ENCODE peak calls at places on chromosomes 1 and 21, in seven cellular contexts. Z is brain microvascular endothelial cell, A is tibial artery, Y is heart right ventricle, T is transverse colon, R is PC-9, S is IMR-90. N is an unnamed sample. For H3K36me3, the result is how much of the 10 kb centered on the place peaks cover.

GRCh38 chr1:175792126-175792525 is 48.7 kb upstream of the TNR start:
- DNase-seq in Z (no peak), A (no peak), Y (no peak), T (no peak), R (no peak), S (no peak), N (no peak)

GRCh38 chr1:182718311-182718710 is 33.9 kb upstream of the RGS8 start:
- DNase-seq in Z (no peak), A (no peak), Y (no peak), T (no peak), R (no peak), S (no peak), N (no peak)

GRCh38 chr1:236870721-236871120 is 75.6 kb downstream of the MTR start:
- DNase-seq in Z (no peak), A (no peak), Y (no peak), T (no peak), R (no peak), S (no peak), N (peak)

GRCh38 chr1:208778417-208778816 is 534.2 kb upstream of the PLXNA2 start:
- DNase-seq in Z (no peak), A (no peak), Y (no peak), T (no peak), R (no peak), S (no peak), N (no peak)

GRCh38 chr1:91929246-91929645 is 20.0 kb upstream of the BRDT start:
- DNase-seq in Z (no peak), A (no peak), Y (peak), T (no peak), R (peak), S (no peak), N (peak)

GRCh38 chr1:33180226-33181037 is 1.4 kb downstream of the TRIM62 start:
- DNase-seq in Z (peak), A (peak), Y (peak), T (peak), R (peak), S (peak), N (peak)

GRCh38 chr1:88608139-88608943 is 75.7 kb upstream of the PKN2 start:
- DNase-seq in Z (peak), A (no peak), Y (no peak), T (no peak), R (no peak), S (peak), N (peak)

GRCh38 chr1:51653127-51653526 is 36.2 kb downstream of the OSBPL9 start:
- DNase-seq in Z (no peak), A (no peak), Y (no peak), T (no peak), R (no peak), S (no peak), N (no peak)

GRCh38 chr1:156496211-156496761 is 4.3 kb downstream of the MEF2D start:
- DNase-seq in Z (no peak), A (peak), Y (no peak), T (peak), R (no peak), S (peak), N (no peak)

GRCh38 chr1:183778568-183779433 is 26.1 kb upstream of the RGL1 start:
- DNase-seq in Z (no peak), A (no peak), Y (peak), T (no peak), R (no peak), S (no peak), N (no peak)

GRCh38 chr1:81664341-81664740 is 136.4 kb upstream of the ADGRL2 start:
- DNase-seq in Z (no peak), A (no peak), Y (no peak), T (no peak), R (no peak), S (peak), N (no peak)

GRCh38 chr1:94989911-94990463 is 63.1 kb upstream of the CNN3 start:
- DNase-seq in Z (no peak), A (no peak), Y (no peak), T (no peak), R (no peak), S (no peak), N (no peak)

GRCh38 chr1:227333423-227333822 is 15.1 kb upstream of the CDC42BPA start:
- DNase-seq in Z (no peak), A (no peak), Y (no peak), T (no peak), R (no peak), S (no peak), N (no peak)

GRCh38 chr21:44377201-44377921 is 23.9 kb downstream of the TRPM2 start:
- DNase-seq in Z (no peak), A (peak), Y (no peak), T (no peak), R (no peak), S (no peak), N (peak)

GRCh38 chr1:29708381-29708780 is 472.1 kb downstream of the PTPRU start:
- DNase-seq in Z (no peak), A (no peak), Y (no peak), T (no peak), R (no peak), S (peak), N (no peak)

GRCh38 chr1:31625561-31626272 is 8.2 kb downstream of the HCRTR1 start:
- DNase-seq in Z (peak), A (no peak), Y (no peak), T (no peak), R (no peak), S (peak), N (no peak)

GRCh38 chr1:172907834-172908326 is 142.9 kb downstream of the TNFSF18 start:
- DNase-seq in Z (no peak), A (no peak), Y (no peak), T (no peak), R (no peak), S (no peak), N (no peak)

GRCh38 chr1:42860339-42861013 is 14.1 kb downstream of the ZNF691 start:
- DNase-seq in Z (no peak), A (no peak), Y (no peak), T (no peak), R (no peak), S (no peak), N (no peak)

GRCh38 chr1:33007190-33008050 is 29.3 kb downstream of the AK2 start:
- DNase-seq in Z (peak), A (peak), Y (no peak), T (peak), R (peak), S (peak), N (peak)

GRCh38 chr1:116448785-116449385 is 75.8 kb downstream of the ATP1A1 start:
- DNase-seq in Z (peak), A (no peak), Y (no peak), T (no peak), R (peak), S (peak), N (peak)

GRCh38 chr1:185483647-185484450 is 166.8 kb upstream of the IVNS1ABP start:
- DNase-seq in Z (peak), A (no peak), Y (no peak), T (no peak), R (peak), S (peak), N (peak)

GRCh38 chr21:26447932-26448331 is 125.2 kb downstream of the CYYR1 start:
- DNase-seq in Z (no peak), A (no peak), Y (no peak), T (no peak), R (no peak), S (no peak), N (no peak)

GRCh38 chr1:41400235-41400634 is 39.0 kb downstream of the FOXO6 start:
- DNase-seq in Z (no peak), A (no peak), Y (no peak), T (no peak), R (no peak), S (no peak), N (no peak)

GRCh38 chr1:40782371-40782956 is 1.1 kb upstream of the KCNQ4 start:
- DNase-seq in Z (no peak), A (no peak), Y (peak), T (peak), R (peak), S (no peak), N (peak)

GRCh38 chr1:117501275-117501674 is 104.6 kb upstream of the TENT5C start:
- DNase-seq in Z (peak), A (no peak), Y (no peak), T (no peak), R (no peak), S (peak), N (peak)

GRCh38 chr1:57058652-57059501 is 93.1 kb upstream of the C8B start:
- DNase-seq in Z (no peak), A (no peak), Y (no peak), T (no peak), R (no peak), S (no peak), N (no peak)

GRCh38 chr1:205963352-205963751 is 20.1 kb upstream of the SLC26A9 start:
- DNase-seq in Z (peak), A (no peak), Y (no peak), T (no peak), R (no peak), S (peak), N (peak)

GRCh38 chr1:205962821-205963221 is 19.6 kb upstream of the SLC26A9 start:
- DNase-seq in Z (no peak), A (no peak), Y (no peak), T (no peak), R (no peak), S (no peak), N (no peak)

GRCh38 chr1:205961405-205961804 is 18.1 kb upstream of the SLC26A9 start:
- DNase-seq in Z (peak), A (no peak), Y (no peak), T (no peak), R (no peak), S (no peak), N (no peak)

GRCh38 chr1:205963756-205964155 is 20.5 kb upstream of the SLC26A9 start:
- DNase-seq in Z (no peak), A (no peak), Y (no peak), T (no peak), R (no peak), S (no peak), N (no peak)

DNA sequence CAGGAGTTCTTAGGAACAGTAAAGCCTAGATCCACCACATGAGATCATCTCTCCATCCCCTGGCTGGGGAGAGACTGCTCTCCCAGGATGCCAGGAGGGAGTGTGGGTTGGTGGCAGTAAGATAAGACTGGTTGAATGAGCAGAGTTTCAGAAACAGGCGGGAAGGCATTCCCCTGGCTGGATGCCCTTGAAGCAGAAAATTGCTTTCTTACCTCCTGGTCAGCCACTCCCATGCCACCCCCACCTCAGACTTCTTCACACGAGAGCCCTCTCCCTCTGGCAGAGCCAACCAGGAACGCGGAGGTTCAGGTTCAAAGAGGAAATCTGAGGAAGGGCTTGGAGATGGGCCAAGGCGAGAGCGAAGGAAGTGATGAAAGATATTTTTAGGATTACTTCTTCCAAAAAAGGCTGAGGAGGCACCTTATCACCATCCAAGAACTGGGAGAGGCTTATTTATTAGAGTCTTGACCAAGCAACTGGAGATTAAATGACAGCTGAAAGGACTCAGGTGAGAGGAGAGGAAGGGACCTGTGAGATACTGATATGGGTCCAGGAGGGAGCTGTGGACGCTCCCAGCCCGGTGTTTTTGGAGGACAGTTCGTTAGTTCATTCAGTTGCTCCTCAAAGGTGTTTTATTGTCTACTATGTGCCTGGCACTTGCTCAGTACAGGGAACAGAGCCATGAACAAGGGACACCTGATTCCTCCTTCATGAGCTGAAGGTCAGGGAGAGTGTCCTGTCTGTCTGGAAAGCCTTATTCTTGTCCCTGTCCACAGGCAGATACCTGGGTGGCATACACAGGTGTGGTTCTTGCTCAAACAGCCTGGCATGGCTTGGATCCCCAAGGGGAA is 18.9 kb upstream of the SLC26A9 start:
- DNase-seq in Z (no peak), A (no peak), Y (no peak), T (no peak), R (peak), S (peak), N (peak)
- H3K4me3 ChIP-seq in Z (no peak), A (no peak), Y (no peak), T (no peak), R (peak), S (no peak), N (no peak)

GRCh38 chr1:225425211-225425786 is 2.5 kb downstream of the LBR start:
- DNase-seq in Z (no peak), A (no peak), Y (no peak), T (no peak), R (peak), S (peak), N (no peak)

GRCh38 chr1:225424562-225425210 is 3.2 kb downstream of the LBR start:
- DNase-seq in Z (peak), A (no peak), Y (no peak), T (no peak), R (peak), S (peak), N (peak)

GRCh38 chr1:225422795-225423517 is 4.9 kb downstream of the LBR start:
- DNase-seq in Z (no peak), A (no peak), Y (no peak), T (no peak), R (no peak), S (no peak), N (no peak)

GRCh38 chr1:225423518-225423855 is 4.4 kb downstream of the LBR start:
- DNase-seq in Z (no peak), A (no peak), Y (no peak), T (no peak), R (no peak), S (no peak), N (peak)

DNA sequence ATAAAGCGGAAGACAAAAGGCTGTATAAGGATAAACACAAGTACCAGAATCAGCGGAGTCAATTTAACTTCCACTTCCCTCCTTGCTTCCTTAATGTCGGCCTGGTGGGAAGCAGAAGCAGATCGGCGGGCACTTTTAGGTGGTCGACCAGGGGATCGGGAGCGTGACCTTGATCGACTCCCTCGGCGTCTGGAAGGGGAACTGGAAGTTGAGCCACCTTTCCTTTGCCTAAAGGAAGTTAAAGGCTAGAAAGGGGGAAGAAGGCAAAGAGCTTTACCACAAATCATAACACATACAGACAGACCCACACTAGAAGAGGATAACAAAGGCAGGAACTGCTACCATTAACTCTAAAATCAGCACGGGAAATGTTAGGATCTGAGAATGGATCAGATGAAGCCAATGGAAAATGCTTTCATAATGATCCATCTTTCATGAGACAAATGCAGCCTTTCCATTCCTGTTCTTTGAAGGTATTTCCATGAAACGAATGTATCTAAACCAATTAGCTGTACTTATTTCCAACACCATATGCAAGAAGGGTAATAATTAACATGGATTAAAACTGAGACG is 5.7 kb downstream of the LBR start:
- DNase-seq in Z (no peak), A (no peak), Y (no peak), T (no peak), R (no peak), S (no peak), N (no peak)
- H3K36me3 ChIP-seq in Z (under half), A (under half), Y (under half), T (under half), R (under half), S (under half), N (under half)

GRCh38 chr1:4652631-4653327 is 1.6 kb upstream of the AJAP1 start:
- DNase-seq in Z (peak), A (no peak), Y (peak), T (peak), R (peak), S (no peak), N (peak)

GRCh38 chr1:4654764-4655673 is 610 bp downstream of the AJAP1 start:
- DNase-seq in Z (no peak), A (no peak), Y (no peak), T (no peak), R (no peak), S (no peak), N (peak)

GRCh38 chr1:4653328-4653660 is 1.1 kb upstream of the AJAP1 start:
- DNase-seq in Z (no peak), A (no peak), Y (no peak), T (no peak), R (no peak), S (no peak), N (no peak)

GRCh38 chr1:4655674-4656532 is 1.5 kb downstream of the AJAP1 start:
- DNase-seq in Z (peak), A (no peak), Y (peak), T (peak), R (no peak), S (no peak), N (peak)

GRCh38 chr1:4653796-4654715 is at the start of gene AJAP1:
- DNase-seq in Z (no peak), A (no peak), Y (no peak), T (no peak), R (no peak), S (no peak), N (no peak)
- H3K4me3 ChIP-seq in Z (peak), A (no peak), Y (peak), T (peak), R (no peak), S (no peak), N (peak)

DNA sequence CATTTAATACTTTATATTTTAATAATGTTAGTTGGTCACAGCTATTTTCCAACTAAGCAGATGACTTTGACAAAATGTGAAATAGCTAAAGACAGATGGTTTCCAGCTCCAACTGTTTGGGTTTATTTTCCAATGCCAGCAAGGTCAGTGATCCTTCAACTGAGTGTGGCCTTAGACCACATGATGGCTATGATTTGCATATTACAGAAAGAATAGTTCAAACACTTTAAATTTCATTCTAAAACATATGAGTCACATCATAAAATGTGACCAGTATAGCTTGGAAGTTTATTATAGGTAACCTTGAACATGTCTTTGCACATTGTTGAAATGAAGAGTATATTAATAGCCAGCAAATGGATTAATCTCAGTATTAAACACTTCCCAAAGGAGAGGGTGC is 454.0 kb upstream of the C1orf87 start:
- DNase-seq in Z (no peak), A (no peak), Y (no peak), T (no peak), R (no peak), S (no peak), N (no peak)
- H3K36me3 ChIP-seq in Z (under half), A (under half), Y (under half), T (under half), R (under half), S (under half), N (under half)

GRCh38 chr1:109254621-109255096 is 5.3 kb downstream of the CELSR2 start:
- DNase-seq in Z (no peak), A (no peak), Y (no peak), T (no peak), R (peak), S (no peak), N (no peak)

GRCh38 chr1:109256971-109257681 is 7.8 kb downstream of the CELSR2 start:
- DNase-seq in Z (no peak), A (no peak), Y (no peak), T (no peak), R (peak), S (peak), N (no peak)

GRCh38 chr1:109256085-109256484 is 6.7 kb downstream of the CELSR2 start:
- DNase-seq in Z (no peak), A (no peak), Y (no peak), T (no peak), R (no peak), S (no peak), N (no peak)

GRCh38 chr1:109255097-109255651 is 5.8 kb downstream of the CELSR2 start:
- DNase-seq in Z (no peak), A (no peak), Y (no peak), T (no peak), R (no peak), S (no peak), N (no peak)

GRCh38 chr1:109255673-109256072 is 6.3 kb downstream of the CELSR2 start:
- DNase-seq in Z (no peak), A (no peak), Y (no peak), T (no peak), R (no peak), S (no peak), N (no peak)
- H3K4me3 ChIP-seq in Z (no peak), A (no peak), Y (no peak), T (no peak), R (no peak), S (no peak), N (no peak)